ENCODE peak calls at places on chromosomes 7 and 10, in five cellular contexts. W is psoas muscle, G is endothelial cell of umbilical vein, T is heart left ventricle, M is A673. C is an unnamed sample.

GRCh38 chr10:79386637-79387465 is 39.6 kb downstream of the PPIF start:
- DNase-seq in T (peak; percentile 6), M (no peak), W (no peak), G (no peak), C (no peak)

GRCh38 chr7:12609556-12609955 is 39.0 kb downstream of the SCIN start:
- DNase-seq in G (no peak), T (no peak), W (no peak), M (no peak), C (no peak)

GRCh38 chr7:8060241-8060640 is 91.6 kb downstream of the GLCCI1 start:
- DNase-seq in M (no peak), G (no peak), T (no peak), W (no peak), C (no peak)

GRCh38 chr7:8161398-8161828 is 100.6 kb downstream of the ICA1 start:
- DNase-seq in T (no peak), W (no peak), M (no peak), G (no peak), C (no peak)

GRCh38 chr10:87915406-87915805 is 52.0 kb downstream of the PTEN start:
- DNase-seq in G (no peak), T (no peak), W (no peak), M (peak; percentile 15), C (no peak)

GRCh38 chr10:58444876-58445275 is 59.7 kb downstream of the TFAM start:
- DNase-seq in T (no peak), G (no peak), W (no peak), M (no peak), C (no peak)

GRCh38 chr7:43454936-43455518 is 127.9 kb upstream of the STK17A start:
- DNase-seq in G (peak; percentile 68), T (no peak), M (peak; percentile 62), W (no peak), C (no peak)

GRCh38 chr10:18659784-18660561 is 742 bp downstream of the ARL5B start:
- DNase-seq in M (peak; percentile 42), T (no peak), G (no peak), W (no peak), C (peak; percentile 87)

GRCh38 chr7:43465581-43466554 is 117.0 kb upstream of the STK17A start:
- DNase-seq in T (no peak), W (no peak), M (peak; percentile 77), G (no peak), C (no peak)

GRCh38 chr10:6918305-6918704 is 338.2 kb upstream of the PRKCQ start:
- DNase-seq in G (no peak), T (peak; percentile 10), W (peak; percentile 23), M (peak; percentile 50), C (peak; percentile 44)

GRCh38 chr7:114973147-114973546 is 51.3 kb downstream of the MDFIC start:
- DNase-seq in W (no peak), M (peak; percentile 53), T (no peak), G (no peak), C (no peak)

GRCh38 chr10:106181491-106181890 is 983.0 kb downstream of the SORCS1 start:
- DNase-seq in T (no peak), W (no peak), M (no peak), G (no peak), C (no peak)

GRCh38 chr10:104556831-104557230 is 84.3 kb upstream of the SORCS3 start:
- DNase-seq in T (no peak), W (no peak), M (no peak), G (no peak), C (no peak)

GRCh38 chr7:40772096-40772495 is 637.3 kb downstream of the SUGCT start:
- DNase-seq in G (no peak), M (no peak), W (no peak), T (no peak), C (no peak)

GRCh38 chr7:105664816-105665525 is 83.7 kb upstream of the EFCAB10 start:
- DNase-seq in W (no peak), T (no peak), G (peak; percentile 40), M (peak; percentile 92), C (no peak)

GRCh38 chr10:126278846-126279245 is 109.4 kb downstream of the ADAM12 start:
- DNase-seq in T (no peak), W (no peak), M (no peak), G (no peak), C (no peak)

GRCh38 chr7:2440608-2441245 is 35.5 kb downstream of the GRIFIN start:
- DNase-seq in G (no peak), T (no peak), W (no peak), M (no peak), C (no peak)

GRCh38 chr10:44975487-44976331 is 2.9 kb downstream of the DEPP1 start:
- DNase-seq in T (no peak), G (peak; percentile 96), W (no peak), M (peak; percentile 50), C (no peak)

GRCh38 chr7:79982151-79982770 is 152.4 kb upstream of the GNAI1 start:
- DNase-seq in M (no peak), T (no peak), W (no peak), G (peak; percentile 32), C (no peak)

GRCh38 chr10:1577945-1578344 is 159.4 kb downstream of the ADARB2 start:
- DNase-seq in G (no peak), W (no peak), T (no peak), M (no peak), C (no peak)

GRCh38 chr10:1578392-1579140 is 158.8 kb downstream of the ADARB2 start:
- DNase-seq in W (no peak), T (no peak), G (no peak), M (no peak), C (no peak)

GRCh38 chr10:1579141-1579491 is 158.2 kb downstream of the ADARB2 start:
- DNase-seq in W (no peak), T (no peak), M (no peak), G (no peak), C (no peak)

GRCh38 chr10:1579671-1580070 is 157.7 kb downstream of the ADARB2 start:
- DNase-seq in G (no peak), M (no peak), W (no peak), T (no peak), C (no peak)

GRCh38 chr10:1581189-1581588 is 156.1 kb downstream of the ADARB2 start:
- DNase-seq in W (no peak), M (no peak), G (no peak), T (no peak), C (no peak)
- TF ChIP-seq CTCF in W (no peak), M (no peak), G (no peak), T (no peak), C (no peak)

GRCh38 chr10:133377025-133377817 is 1.8 kb upstream of the PAOX start:
- DNase-seq in W (no peak), G (no peak), M (no peak), T (no peak), C (no peak)
- H3K4me1 ChIP-seq in W (peaks cover 14% of the 10 kb centered on the region), G (peaks cover 14% of the 10 kb centered on the region), M (peaks cover 5% of the 10 kb centered on the region), T (peaks cover 30% of the 10 kb centered on the region), C (peaks cover 16% of the 10 kb centered on the region)

DNA sequence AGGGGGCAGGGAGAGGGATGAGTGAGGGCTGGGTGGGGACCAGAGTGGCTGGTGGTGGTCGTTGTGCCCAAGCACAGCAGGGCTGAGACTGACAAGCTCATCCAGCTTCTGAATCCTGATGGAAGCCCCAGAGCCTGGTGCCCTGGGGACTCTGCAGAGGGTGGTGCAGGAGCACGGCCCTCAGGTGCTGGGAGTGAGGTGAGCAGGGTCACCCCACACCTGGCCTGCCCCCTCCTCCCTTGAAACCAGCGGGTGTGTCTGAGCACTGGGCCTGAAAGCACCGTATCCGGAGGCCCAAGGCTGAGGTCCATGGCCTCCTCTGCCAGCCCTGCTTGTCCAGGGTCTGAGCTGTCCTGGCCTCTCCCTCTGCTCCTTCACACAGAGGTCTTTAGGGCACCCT is 218.2 kb downstream of the ZNF248 start:
- DNase-seq in G (no peak), T (no peak), W (no peak), M (no peak), C (no peak)
- H3K9me3 ChIP-seq in G (peaks cover 5% of the 10 kb centered on the region), T (no peaks in the 10 kb centered on the region), W (no peaks in the 10 kb centered on the region), M (peaks cover 8% of the 10 kb centered on the region), C (peaks cover 58% of the 10 kb centered on the region)

DNA sequence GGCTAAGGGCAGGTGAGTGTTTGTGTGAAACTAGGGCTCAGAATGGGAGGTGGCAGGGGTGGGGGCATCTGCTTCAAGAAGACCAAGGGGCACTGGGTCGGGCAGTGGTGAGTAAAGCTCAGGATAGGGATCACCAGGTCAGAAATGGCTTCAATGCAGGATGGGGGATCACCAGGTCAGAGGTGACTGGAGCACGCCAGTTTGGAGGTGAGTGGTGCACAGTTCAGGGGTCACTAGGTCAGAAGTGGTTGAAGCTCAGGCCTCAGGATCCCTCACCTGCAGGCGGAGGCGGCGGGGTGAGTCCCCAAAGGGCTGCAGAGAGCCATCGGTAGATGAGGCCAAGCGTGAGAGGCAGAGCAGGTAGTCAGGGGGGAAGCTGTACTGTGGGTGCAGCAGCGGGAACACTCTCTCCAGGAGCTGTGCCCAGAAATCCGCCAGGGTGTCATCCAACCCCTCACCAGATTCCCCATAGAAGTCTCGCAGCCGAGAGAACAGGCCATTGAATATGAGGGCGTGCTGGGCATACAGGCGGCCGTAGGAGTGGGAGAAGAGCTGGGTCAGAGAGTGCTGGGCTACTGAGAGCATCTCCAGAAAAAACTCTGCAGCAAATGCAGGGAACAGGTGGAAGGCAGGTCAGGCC is 1.8 kb downstream of the GPC2 start:
- DNase-seq in T (no peak), M (no peak), G (no peak), W (no peak), C (peak; percentile 49)
- TF ChIP-seq CTCF in T (no peak), M (no peak), G (no peak), W (no peak), C (no peak)

GRCh38 chr7:107173191-107173590 is 4.4 kb downstream of the HBP1 start:
- DNase-seq in M (no peak), W (no peak), T (no peak), G (no peak), C (no peak)
- H3K4me1 ChIP-seq in M (no peaks in the 10 kb centered on the region), W (peaks cover 70% of the 10 kb centered on the region), T (peaks cover 66% of the 10 kb centered on the region), G (peaks cover 6% of the 10 kb centered on the region), C (peaks cover 12% of the 10 kb centered on the region)